ENCODE peak calls at places on chromosomes 16 and 17, in five cellular contexts. J is ovary, P is AG10803, Q is psoas muscle, S is WTC11. K is an unnamed sample.

GRCh38 chr17:79097226-79098055 is 22.8 kb downstream of the ENGASE start:
- DNase-seq in J (no peak), P (no peak), Q (no peak), S (peak), K (no peak)

GRCh38 chr17:614637-615546 is 99.7 kb downstream of the VPS53 start:
- DNase-seq in J (no peak), P (no peak), Q (no peak), S (no peak), K (no peak)

GRCh38 chr16:13767215-13767614 is 152.7 kb upstream of the ERCC4 start:
- DNase-seq in J (no peak), P (no peak), Q (no peak), S (no peak), K (no peak)

GRCh38 chr17:77245162-77245926 is 104.6 kb downstream of the SEC14L1 start:
- DNase-seq in J (no peak), P (no peak), Q (no peak), S (no peak), K (no peak)

GRCh38 chr17:13953871-13954270 is 115.4 kb upstream of the COX10 start:
- DNase-seq in J (no peak), P (peak), Q (no peak), S (no peak), K (no peak)

GRCh38 chr16:74841904-74842303 is 67.3 kb upstream of the FA2H start:
- DNase-seq in J (no peak), P (no peak), Q (no peak), S (no peak), K (no peak)

GRCh38 chr16:81885976-81886586 is 107.0 kb downstream of the PLCG2 start:
- DNase-seq in J (no peak), P (peak), Q (no peak), S (peak), K (no peak)

GRCh38 chr16:72832640-72833039 is 215.3 kb downstream of the ZFHX3 start:
- DNase-seq in J (peak), P (peak), Q (peak), S (peak), K (peak)

GRCh38 chr17:57849163-57849873 is 526 bp downstream of the MRPS23 start:
- DNase-seq in J (no peak), P (no peak), Q (no peak), S (no peak), K (no peak)

GRCh38 chr16:58464047-58464915 is 35.7 kb upstream of the NDRG4 start:
- DNase-seq in J (no peak), P (no peak), Q (no peak), S (peak), K (peak)

GRCh38 chr16:70703041-70703834 is 17.4 kb upstream of the MTSS2 start:
- DNase-seq in J (peak), P (peak), Q (peak), S (peak), K (no peak)

GRCh38 chr17:75442168-75443103 is 14.0 kb upstream of the TMEM94 start:
- DNase-seq in J (no peak), P (no peak), Q (no peak), S (no peak), K (no peak)

GRCh38 chr16:30112197-30113030 is 923 bp downstream of the GDPD3 start:
- DNase-seq in J (peak), P (peak), Q (peak), S (peak), K (peak)

GRCh38 chr17:38786372-38786771 is 13.0 kb downstream of the PIP4K2B start:
- DNase-seq in J (no peak), P (no peak), Q (no peak), S (no peak), K (no peak)

GRCh38 chr16:19114359-19115147 is 789 bp downstream of the ITPRIPL2 start:
- DNase-seq in J (peak), P (peak), Q (peak), S (peak), K (no peak)

GRCh38 chr16:27378871-27379580 is 22.9 kb upstream of the IL21R start:
- DNase-seq in J (no peak), P (no peak), Q (no peak), S (no peak), K (no peak)

GRCh38 chr16:10575506-10576130 is 4.8 kb downstream of the EMP2 start:
- DNase-seq in J (no peak), P (peak), Q (no peak), S (no peak), K (no peak)

GRCh38 chr17:33046361-33047255 is 55.0 kb downstream of the SPACA3 start:
- DNase-seq in J (no peak), P (no peak), Q (no peak), S (no peak), K (no peak)

GRCh38 chr16:14284930-14285541 is 213.9 kb downstream of the MRTFB start:
- DNase-seq in J (no peak), P (peak), Q (no peak), S (peak), K (no peak)

GRCh38 chr17:39612291-39612894 is 4.7 kb upstream of the NEUROD2 start:
- DNase-seq in J (no peak), P (no peak), Q (no peak), S (no peak), K (no peak)

GRCh38 chr16:56610017-56610608 is 1.7 kb downstream of the MT2A start:
- DNase-seq in J (no peak), P (peak), Q (peak), S (no peak), K (no peak)

GRCh38 chr17:17849863-17850373 is 13.1 kb upstream of the SREBF1 start:
- DNase-seq in J (peak), P (peak), Q (peak), S (no peak), K (peak)

GRCh38 chr17:77571562-77571981 is 386.9 kb upstream of the TNRC6C start:
- DNase-seq in J (no peak), P (peak), Q (no peak), S (no peak), K (no peak)

GRCh38 chr16:2173366-2173765 is 17.8 kb downstream of the TRAF7 start:
- DNase-seq in J (no peak), P (no peak), Q (no peak), S (no peak), K (no peak)

GRCh38 chr17:17403899-17404576 is 72.8 kb upstream of the MED9 start:
- DNase-seq in J (no peak), P (no peak), Q (no peak), S (no peak), K (peak)

GRCh38 chr17:43994272-43995149 is 9.9 kb upstream of the NAGS start:
- DNase-seq in J (peak), P (peak), Q (peak), S (peak), K (peak)

GRCh38 chr17:76189247-76189646 is 48.2 kb upstream of the FOXJ1 start:
- DNase-seq in J (no peak), P (no peak), Q (no peak), S (no peak), K (no peak)

GRCh38 chr16:54505479-54506247 is 219.1 kb upstream of the IRX3 start:
- DNase-seq in J (peak), P (no peak), Q (no peak), S (no peak), K (no peak)

GRCh38 chr17:61815863-61816523 is 47.3 kb downstream of the BRIP1 start:
- DNase-seq in J (no peak), P (no peak), Q (no peak), S (no peak), K (no peak)

GRCh38 chr17:5226940-5227878 is 7.5 kb downstream of the SCIMP start:
- DNase-seq in J (no peak), P (no peak), Q (no peak), S (no peak), K (peak)

GRCh38 chr17:76179496-76180467 is 38.7 kb upstream of the FOXJ1 start:
- DNase-seq in J (no peak), P (peak), Q (no peak), S (no peak), K (no peak)

GRCh38 chr17:78268960-78269892 is 37.8 kb downstream of the TMEM235 start:
- DNase-seq in J (peak), P (peak), Q (no peak), S (no peak), K (no peak)

GRCh38 chr16:76639685-76640289 is 362.6 kb downstream of the CNTNAP4 start:
- DNase-seq in J (no peak), P (no peak), Q (no peak), S (peak), K (no peak)

GRCh38 chr16:2032285-2033056 is 5.8 kb downstream of the NHERF2 start:
- DNase-seq in J (no peak), P (peak), Q (no peak), S (no peak), K (no peak)

GRCh38 chr17:19718613-19719364 is 2.4 kb upstream of the SLC47A2 start:
- DNase-seq in J (no peak), P (no peak), Q (no peak), S (peak), K (no peak)

GRCh38 chr16:80051040-80051439 is 450.5 kb upstream of the MAF start:
- DNase-seq in J (no peak), P (no peak), Q (no peak), S (peak), K (no peak)

GRCh38 chr17:80774643-80775281 is 216.9 kb upstream of the CHMP6 start:
- DNase-seq in J (no peak), P (no peak), Q (no peak), S (no peak), K (no peak)

GRCh38 chr17:80772906-80773242 is 218.8 kb upstream of the CHMP6 start:
- DNase-seq in J (no peak), P (no peak), Q (no peak), S (no peak), K (no peak)

GRCh38 chr17:80771612-80772005 is 220.0 kb upstream of the CHMP6 start:
- DNase-seq in J (no peak), P (no peak), Q (no peak), S (no peak), K (no peak)

GRCh38 chr17:80774146-80774545 is 217.5 kb upstream of the CHMP6 start:
- DNase-seq in J (no peak), P (no peak), Q (no peak), S (no peak), K (no peak)

DNA sequence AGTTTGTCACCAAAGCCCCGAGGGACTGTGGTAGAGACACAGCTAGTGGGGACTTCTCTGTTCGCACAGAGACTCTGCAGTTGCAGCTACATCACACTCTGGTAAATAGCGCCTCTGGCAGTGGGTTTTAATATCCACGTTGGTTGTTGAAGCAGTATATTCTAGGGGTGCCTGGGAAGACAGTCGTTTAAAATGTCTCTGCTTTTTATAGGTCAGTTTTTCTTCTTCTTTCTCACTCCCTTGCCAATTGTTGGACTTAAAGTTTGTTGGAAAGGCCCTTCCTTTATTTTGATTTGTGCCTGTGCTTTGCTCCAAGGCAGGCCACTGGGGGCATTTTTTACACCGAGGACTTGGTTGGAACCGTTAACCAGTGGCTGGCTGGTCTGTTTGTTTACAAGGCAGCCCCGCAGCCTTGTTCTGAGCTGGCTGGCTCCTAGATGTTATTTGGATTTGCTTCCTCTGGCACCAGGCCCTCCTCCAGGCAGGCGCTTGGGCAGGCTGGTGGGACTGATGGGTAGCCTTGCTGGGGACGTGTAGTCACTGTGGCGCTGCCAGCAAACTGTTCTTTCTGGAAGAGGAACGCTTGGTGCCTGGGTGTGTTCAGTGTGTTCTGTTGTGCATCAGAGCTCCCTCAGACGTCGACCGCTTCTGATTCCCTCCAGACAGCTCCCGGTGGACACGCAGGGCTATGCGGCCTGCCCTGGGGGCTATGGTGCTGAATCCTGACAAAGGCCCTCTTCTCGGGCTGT is 218.2 kb upstream of the CHMP6 start:
- DNase-seq in J (no peak), P (peak), Q (peak), S (no peak), K (no peak)
- TF ChIP-seq CTCF in J (no peak), P (peak), Q (no peak), S (no peak), K (no peak)

GRCh38 chr17:65171753-65172152 is 34.6 kb downstream of the RGS9 start:
- DNase-seq in J (no peak), P (no peak), Q (no peak), S (no peak), K (no peak)

GRCh38 chr17:65172511-65173136 is 35.5 kb downstream of the RGS9 start:
- DNase-seq in J (no peak), P (no peak), Q (no peak), S (no peak), K (no peak)

GRCh38 chr17:65173951-65174683 is 36.9 kb downstream of the RGS9 start:
- DNase-seq in J (no peak), P (no peak), Q (no peak), S (no peak), K (no peak)

GRCh38 chr17:65174974-65175373 is 37.8 kb downstream of the RGS9 start:
- DNase-seq in J (no peak), P (no peak), Q (no peak), S (no peak), K (no peak)

GRCh38 chr17:65173284-65173793 is 36.2 kb downstream of the RGS9 start:
- DNase-seq in J (no peak), P (peak), Q (no peak), S (no peak), K (peak)
- TF ChIP-seq CTCF in J (no peak), P (no peak), Q (no peak), S (no peak), K (no peak)

DNA sequence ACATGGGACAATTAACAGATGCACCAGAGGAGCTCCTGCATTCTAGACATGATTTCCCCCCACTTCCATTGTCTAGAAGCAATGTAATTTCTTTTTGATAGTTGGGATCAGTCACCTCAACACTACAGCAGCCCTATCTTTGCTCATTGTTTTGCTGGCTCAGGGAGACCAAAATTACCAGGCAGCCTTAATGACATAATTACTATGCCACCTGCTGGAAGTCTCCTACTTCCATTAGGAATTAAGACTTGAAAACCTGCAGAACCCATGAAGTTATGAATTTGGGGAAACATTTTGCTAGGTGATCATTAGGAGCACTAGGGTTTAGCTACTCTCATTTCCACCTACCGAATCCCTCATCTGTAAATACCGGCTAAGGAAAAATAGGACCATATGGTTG is 312.0 kb upstream of the CA10 start:
- DNase-seq in J (no peak), P (no peak), Q (no peak), S (no peak), K (no peak)
- TF ChIP-seq CTCF in J (no peak), P (no peak), Q (no peak), S (no peak), K (no peak)

GRCh38 chr17:27386206-27387075 is 69.8 kb upstream of the KSR1 start:
- DNase-seq in J (no peak), P (no peak), Q (no peak), S (no peak), K (no peak)

GRCh38 chr17:27385626-27386025 is 70.6 kb upstream of the KSR1 start:
- DNase-seq in J (no peak), P (no peak), Q (no peak), S (no peak), K (no peak)

GRCh38 chr17:27384721-27385120 is 71.5 kb upstream of the KSR1 start:
- DNase-seq in J (no peak), P (peak), Q (no peak), S (no peak), K (no peak)

GRCh38 chr17:27382025-27382424 is 74.2 kb upstream of the KSR1 start:
- DNase-seq in J (no peak), P (no peak), Q (no peak), S (no peak), K (no peak)

GRCh38 chr17:27384261-27384701 is 72.0 kb upstream of the KSR1 start:
- DNase-seq in J (no peak), P (peak), Q (peak), S (no peak), K (no peak)
- TF ChIP-seq CTCF in J (no peak), P (no peak), Q (no peak), S (no peak), K (no peak)

DNA sequence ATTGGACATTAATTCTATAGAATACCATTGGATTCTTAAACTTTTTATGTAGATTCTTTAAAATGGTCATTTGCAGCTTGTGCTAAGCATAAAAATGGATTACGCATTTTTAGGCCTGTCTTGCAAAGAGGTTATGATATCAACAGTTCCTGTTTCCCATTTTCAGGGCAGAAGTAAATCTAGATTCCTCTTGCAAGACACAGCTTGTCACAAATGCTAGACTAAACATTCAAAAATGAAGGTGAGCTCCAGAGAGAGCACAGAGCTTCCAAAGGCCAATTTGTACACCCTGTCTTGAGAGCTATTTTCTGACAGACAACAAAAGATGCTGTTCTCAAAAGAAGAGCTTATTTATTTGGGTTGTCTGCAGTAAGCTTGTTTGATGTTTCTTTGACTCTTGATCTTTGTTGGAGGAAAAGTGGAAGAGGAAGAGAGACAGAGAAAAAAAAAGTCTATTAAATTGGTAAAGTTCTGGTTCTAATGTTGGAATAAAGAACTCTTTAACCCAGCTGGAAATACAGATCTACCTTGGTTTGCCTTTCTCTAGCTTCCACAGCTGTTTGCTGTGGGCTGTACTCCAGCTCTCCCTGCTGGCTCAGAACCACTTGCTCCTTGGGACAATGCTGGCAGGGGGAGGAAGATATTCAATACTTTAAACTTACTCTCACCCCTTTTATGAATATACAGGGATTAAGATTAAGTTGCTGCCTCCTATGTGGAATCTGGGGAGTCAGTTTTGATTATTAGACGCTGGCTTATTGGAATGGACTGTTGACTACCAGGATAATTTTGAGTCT is 651.8 kb downstream of the CDH11 start:
- DNase-seq in J (peak), P (no peak), Q (peak), S (no peak), K (no peak)
- TF ChIP-seq CTCF in J (no peak), P (peak), Q (no peak), S (no peak), K (no peak)

DNA sequence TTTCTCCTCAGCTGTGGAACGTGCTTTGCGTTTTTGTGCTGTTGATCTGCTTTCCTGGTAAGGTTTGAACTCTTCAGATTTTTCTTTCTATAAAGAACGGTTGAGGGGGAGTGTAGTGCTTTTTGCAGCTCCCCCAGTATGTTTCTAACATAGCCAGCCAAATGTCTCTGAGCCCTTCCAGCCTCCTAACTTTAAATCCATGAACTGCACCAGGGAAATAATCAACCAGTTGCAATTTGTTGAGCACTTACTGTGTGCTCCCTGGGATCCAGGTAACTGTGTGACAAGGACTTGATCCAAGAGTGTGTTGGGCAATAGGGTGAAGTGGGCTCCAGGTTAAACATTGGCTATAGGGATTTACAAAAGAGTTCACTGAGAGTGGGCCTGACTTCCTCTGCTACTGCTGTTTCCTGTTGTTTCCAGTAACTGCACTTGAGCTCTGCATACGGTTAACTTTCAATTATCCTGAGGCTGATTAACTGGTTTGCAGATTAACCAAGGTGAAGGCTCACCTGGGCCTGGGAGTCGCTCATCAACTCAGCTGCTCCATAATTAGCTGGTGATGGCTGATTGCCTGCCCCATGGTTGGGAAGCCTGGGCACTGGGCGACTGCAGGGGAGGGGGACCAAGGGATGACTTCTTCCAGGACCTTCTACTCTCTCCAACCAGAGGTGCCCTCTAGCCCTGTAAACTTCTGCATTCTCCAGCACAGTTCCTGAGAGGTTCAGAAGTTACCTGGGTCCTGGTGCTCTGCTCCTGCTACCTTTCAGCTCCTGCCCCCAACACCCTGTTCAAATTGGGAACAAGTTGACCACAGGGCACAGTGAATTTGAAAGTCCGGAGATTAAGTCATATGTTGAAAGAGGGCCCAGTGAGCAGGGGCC is 19.5 kb downstream of the HLF start:
- DNase-seq in J (no peak), P (no peak), Q (no peak), S (no peak), K (no peak)
- TF ChIP-seq CTCF in J (no peak), P (no peak), Q (no peak), S (no peak), K (no peak)